ENCODE peak calls at places on chromosomes 5 and 9, in four cellular contexts. C is H9, M is IMR-90, R is neuronal stem cell. D is an unnamed sample.
A peak's percentile ranks its signal among the peaks of the same experiment; 100 is the strongest.

GRCh38 chr5:124655211-124655880 is 91.1 kb downstream of the ZNF608 start:
- DNase-seq in C (no peak), M (no peak), R (no peak), D (no peak)

GRCh38 chr5:135139397-135140134 is 105.5 kb upstream of the PITX1 start:
- DNase-seq in C (no peak), M (peak; percentile 96), R (no peak), D (no peak)

GRCh38 chr5:168086104-168086610 is 205.3 kb upstream of the WWC1 start:
- DNase-seq in C (no peak), M (no peak), R (no peak), D (no peak)

GRCh38 chr9:117800389-117800788 is 96.2 kb downstream of the TLR4 start:
- DNase-seq in C (no peak), M (no peak), R (no peak), D (no peak)

GRCh38 chr9:105751761-105752160 is 57.4 kb downstream of the TMEM38B start:
- DNase-seq in C (no peak), M (no peak), R (no peak), D (no peak)

GRCh38 chr5:160230686-160231527 is 1.6 kb downstream of the FABP6 start:
- DNase-seq in C (no peak), M (peak; percentile 80), R (no peak), D (no peak)

GRCh38 chr9:72200452-72200851 is 51.2 kb downstream of the GDA start:
- DNase-seq in C (no peak), M (no peak), R (no peak), D (no peak)

GRCh38 chr5:151351675-151352074 is 4.3 kb upstream of the SLC36A2 start:
- DNase-seq in C (no peak), M (no peak), R (no peak), D (no peak)

GRCh38 chr9:137494104-137494544 is 35.0 kb upstream of the NSMF start:
- DNase-seq in C (no peak), M (no peak), R (no peak), D (no peak)

GRCh38 chr5:76983468-76983867 is 30.6 kb downstream of the CRHBP start:
- DNase-seq in C (no peak), M (no peak), R (no peak), D (no peak)

GRCh38 chr9:129102791-129103594 is 7.6 kb downstream of the CRAT start:
- DNase-seq in C (peak; percentile 85), M (peak; percentile 35), R (no peak), D (peak; percentile 82)

GRCh38 chr9:137064027-137064879 is 6.1 kb downstream of the SAPCD2 start:
- DNase-seq in C (peak; percentile 84), M (no peak), R (no peak), D (no peak)

GRCh38 chr9:22395585-22396205 is 50.9 kb upstream of the DMRTA1 start:
- DNase-seq in C (no peak), M (peak; percentile 2), R (no peak), D (no peak)

GRCh38 chr9:8521112-8521511 is 721.5 kb upstream of the DMAC1 start:
- DNase-seq in C (no peak), M (no peak), R (no peak), D (peak; percentile 38)

GRCh38 chr5:109454726-109455505 is 45.1 kb upstream of the PJA2 start:
- DNase-seq in C (no peak), M (peak; percentile 35), R (no peak), D (peak; percentile 22)

GRCh38 chr5:95895223-95895622 is 66.4 kb downstream of the ELL2 start:
- DNase-seq in C (no peak), M (no peak), R (peak; percentile 14), D (no peak)

GRCh38 chr9:14868772-14869583 is 41.2 kb downstream of the FREM1 start:
- DNase-seq in C (no peak), M (no peak), R (peak; percentile 14), D (no peak)

GRCh38 chr5:170467000-170467707 is 36.7 kb upstream of the KCNIP1 start:
- DNase-seq in C (no peak), M (peak; percentile 90), R (no peak), D (no peak)

GRCh38 chr9:121326130-121326838 is 43.8 kb downstream of the STOM start:
- DNase-seq in C (no peak), M (peak; percentile 44), R (peak; percentile 4), D (peak; percentile 87)

GRCh38 chr5:178826216-178826615 is 33.5 kb upstream of the ZNF354B start:
- DNase-seq in C (peak; percentile 43), M (no peak), R (no peak), D (no peak)

GRCh38 chr5:122703214-122703613 is 71.7 kb upstream of the SNX2 start:
- DNase-seq in C (no peak), M (no peak), R (no peak), D (no peak)

GRCh38 chr9:13279284-13280162 is at the start of gene MPDZ:
- DNase-seq in C (peak; percentile 79), M (peak; percentile 66), R (peak; percentile 70), D (peak; percentile 78)
- H3K23ac ChIP-seq in C (no peak within 1 kb of the TSS), M (peak within 1 kb of the TSS; percentile 93), R (peak within 1 kb of the TSS; percentile 75), D (peak within 1 kb of the TSS; percentile 15)

DNA sequence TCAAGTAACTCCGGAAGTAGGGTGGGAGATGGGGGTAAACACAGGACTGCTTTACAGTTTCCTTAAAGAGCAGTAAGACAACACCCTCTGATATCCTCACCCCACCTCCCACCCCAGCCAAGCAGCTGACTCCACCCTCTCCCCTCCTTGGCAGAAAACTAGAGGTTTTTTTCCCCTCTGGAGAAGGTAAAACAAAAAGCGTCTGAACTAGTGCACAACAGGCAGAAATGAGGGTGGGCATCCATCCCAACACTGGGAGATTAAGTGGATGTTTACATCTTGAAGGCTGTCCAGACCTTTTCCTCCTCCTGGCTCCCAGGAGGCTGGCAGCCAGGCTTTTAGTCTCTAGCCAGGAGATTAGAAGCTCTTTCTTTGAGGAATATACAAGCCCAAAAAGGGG is 13.9 kb upstream of the CTNNAL1 start:
- DNase-seq in C (no peak), M (peak; percentile 14), R (no peak), D (no peak)
- H3K4me2 ChIP-seq in C (no peak overlapping the region), M (no peak overlapping the region), R (no peak overlapping the region), D (no peak overlapping the region)

DNA sequence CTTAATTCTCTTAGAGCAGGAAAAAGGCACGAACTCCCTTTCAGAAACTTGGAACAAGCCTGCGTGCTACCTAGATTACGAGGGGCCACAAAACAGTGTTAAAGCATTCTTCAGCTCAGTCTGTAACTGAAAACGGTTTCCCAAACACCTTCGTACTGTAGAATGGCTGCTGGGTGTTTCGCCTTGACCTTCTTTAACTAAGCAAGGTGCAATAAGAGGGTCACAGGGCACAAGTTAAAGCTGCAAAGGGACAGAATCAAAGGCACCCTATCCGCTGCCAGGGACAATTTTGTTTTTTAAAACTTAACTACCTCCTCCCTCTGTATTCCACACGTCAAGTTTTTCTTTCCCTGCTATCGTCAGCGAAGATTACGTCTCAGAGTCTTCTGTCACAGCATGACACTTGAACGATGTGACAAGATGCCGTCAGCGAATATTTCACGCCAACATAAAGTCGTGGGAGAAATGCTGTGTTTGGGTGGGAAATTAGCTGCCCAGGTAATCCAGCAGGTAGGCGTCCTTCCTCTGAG is 615 bp downstream of the LYSMD3 start:
- DNase-seq in C (no peak), M (peak; percentile 29), R (no peak), D (peak; percentile 51)
- H3K23ac ChIP-seq in C (no peak overlapping the region), M (peak overlapping the region; percentile 74), R (peak overlapping the region; percentile 98), D (no peak overlapping the region)

GRCh38 chr5:141851195-141851874 is 26.9 kb downstream of the PCDH1 start:
- DNase-seq in C (no peak), M (no peak), R (no peak), D (no peak)
- H3K4me2 ChIP-seq in C (peak overlapping the region; percentile 39), M (no peak overlapping the region), R (no peak overlapping the region), D (no peak overlapping the region)

GRCh38 chr5:150001660-150002493 is 1.3 kb downstream of the HMGXB3 start:
- DNase-seq in C (peak; percentile 56), M (peak; percentile 75), R (peak; percentile 26), D (peak; percentile 84)

GRCh38 chr5:149999359-149999758 is 1.1 kb downstream of the TIGD6 start:
- DNase-seq in C (no peak), M (no peak), R (no peak), D (no peak)

GRCh38 chr5:149999866-150000260 is 591 bp downstream of the TIGD6 start:
- DNase-seq in C (no peak), M (no peak), R (no peak), D (no peak)

GRCh38 chr5:150000990-150001659 is 586 bp downstream of the HMGXB3 start:
- DNase-seq in C (peak; percentile 39), M (peak; percentile 50), R (peak; percentile 32), D (peak; percentile 70)

GRCh38 chr5:150000261-150000989 is at the start of the genes HMGXB3 and TIGD6:
- DNase-seq in C (peak; percentile 96), M (peak; percentile 95), R (peak; percentile 88), D (peak; percentile 99)
- H3K23ac ChIP-seq in C (no peak within 1 kb of the TSS), M (peak within 1 kb of the TSS; percentile 94), R (peak within 1 kb of the TSS; percentile 95), D (peak within 1 kb of the TSS; percentile 92)